ENCODE peak calls at places on chromosomes 13 and 19, in four cellular contexts. O is transverse colon; Z is activated CD8-positive, alpha-beta T cell treated with anti-CD3 and anti-CD28 coated beads for 36 hours; W is mucosa of descending colon. I is an unnamed sample.

GRCh38 chr19:15235796-15236195 is 3.5 kb upstream of the EPHX3 start:
- DNase-seq in O (no peak), Z (no peak), W (no peak), I (no peak)

GRCh38 chr13:43133792-43134191 is 110.4 kb downstream of the DNAJC15 start:
- DNase-seq in O (no peak), Z (no peak), W (no peak), I (no peak)

GRCh38 chr13:98275711-98276171 is 98.7 kb upstream of the RNF113B start:
- DNase-seq in O (no peak), Z (no peak), W (no peak), I (no peak)

GRCh38 chr19:5983367-5983955 is 5.5 kb upstream of the RANBP3 start:
- DNase-seq in O (no peak), Z (no peak), W (no peak), I (no peak)

GRCh38 chr13:66405908-66406802 is 824.0 kb downstream of the PCDH9 start:
- DNase-seq in O (no peak), Z (no peak), W (no peak), I (no peak)

GRCh38 chr19:6821639-6822310 is 49.3 kb downstream of the VAV1 start:
- DNase-seq in O (no peak), Z (no peak), W (no peak), I (no peak)

GRCh38 chr19:47626238-47626637 is 17.3 kb downstream of the BICRA start:
- DNase-seq in O (no peak), Z (no peak), W (no peak), I (no peak)

GRCh38 chr13:33642374-33643065 is 175.4 kb upstream of the RFC3 start:
- DNase-seq in O (peak), Z (no peak), W (peak), I (no peak)

GRCh38 chr13:109113427-109113826 is 484.0 kb downstream of the MYO16 start:
- DNase-seq in O (no peak), Z (no peak), W (no peak), I (no peak)

GRCh38 chr13:33454844-33455256 is 169.3 kb upstream of the STARD13 start:
- DNase-seq in O (no peak), Z (no peak), W (no peak), I (no peak)

GRCh38 chr19:18772620-18773587 is 18.2 kb downstream of the COMP start:
- DNase-seq in O (no peak), Z (no peak), W (no peak), I (no peak)

GRCh38 chr13:50127017-50127725 is 111.9 kb downstream of the KCNRG start:
- DNase-seq in O (peak), Z (peak), W (peak), I (peak)

GRCh38 chr13:40485611-40486517 is 180.6 kb downstream of the FOXO1 start:
- DNase-seq in O (no peak), Z (peak), W (peak), I (peak)

GRCh38 chr19:45455707-45456499 is 11.9 kb upstream of the FOSB start:
- DNase-seq in O (peak), Z (peak), W (peak), I (peak)

GRCh38 chr19:5563941-5564612 is 3.7 kb downstream of the TINCR start:
- DNase-seq in O (no peak), Z (no peak), W (no peak), I (no peak)

GRCh38 chr19:5032101-5032967 is 63.4 kb downstream of the KDM4B start:
- DNase-seq in O (no peak), Z (no peak), W (no peak), I (no peak)

GRCh38 chr19:16382775-16383543 is 58.3 kb downstream of the KLF2 start:
- DNase-seq in O (peak), Z (peak), W (peak), I (peak)

GRCh38 chr19:33826521-33826920 is 29.9 kb downstream of the KCTD15 start:
- DNase-seq in O (no peak), Z (no peak), W (no peak), I (no peak)

GRCh38 chr13:75312884-75313520 is 169.0 kb downstream of the TBC1D4 start:
- DNase-seq in O (no peak), Z (peak), W (no peak), I (no peak)

GRCh38 chr13:95505976-95506375 is 46.5 kb upstream of the CLDN10 start:
- DNase-seq in O (no peak), Z (no peak), W (no peak), I (no peak)

GRCh38 chr13:51734786-51735185 is 69.2 kb downstream of the DHRS12 start:
- DNase-seq in O (no peak), Z (no peak), W (no peak), I (no peak)

GRCh38 chr19:36797786-36798108 is 25.1 kb upstream of the ZNF850 start:
- DNase-seq in O (no peak), Z (no peak), W (no peak), I (peak)

GRCh38 chr13:47726394-47726793 is 274.7 kb downstream of the SUCLA2 start:
- DNase-seq in O (no peak), Z (no peak), W (no peak), I (no peak)

GRCh38 chr13:27976362-27977177 is 7.5 kb upstream of the CDX2 start:
- DNase-seq in O (no peak), Z (no peak), W (peak), I (peak)

GRCh38 chr13:26184791-26185250 is 37.3 kb downstream of the RNF6 start:
- DNase-seq in O (peak), Z (peak), W (peak), I (peak)

GRCh38 chr13:62887046-62887445 is 1471.4 kb upstream of the PCDH20 start:
- DNase-seq in O (no peak), Z (no peak), W (no peak), I (no peak)

GRCh38 chr13:93004919-93005318 is 221.7 kb upstream of the GPC6 start:
- DNase-seq in O (no peak), Z (no peak), W (no peak), I (no peak)

DNA sequence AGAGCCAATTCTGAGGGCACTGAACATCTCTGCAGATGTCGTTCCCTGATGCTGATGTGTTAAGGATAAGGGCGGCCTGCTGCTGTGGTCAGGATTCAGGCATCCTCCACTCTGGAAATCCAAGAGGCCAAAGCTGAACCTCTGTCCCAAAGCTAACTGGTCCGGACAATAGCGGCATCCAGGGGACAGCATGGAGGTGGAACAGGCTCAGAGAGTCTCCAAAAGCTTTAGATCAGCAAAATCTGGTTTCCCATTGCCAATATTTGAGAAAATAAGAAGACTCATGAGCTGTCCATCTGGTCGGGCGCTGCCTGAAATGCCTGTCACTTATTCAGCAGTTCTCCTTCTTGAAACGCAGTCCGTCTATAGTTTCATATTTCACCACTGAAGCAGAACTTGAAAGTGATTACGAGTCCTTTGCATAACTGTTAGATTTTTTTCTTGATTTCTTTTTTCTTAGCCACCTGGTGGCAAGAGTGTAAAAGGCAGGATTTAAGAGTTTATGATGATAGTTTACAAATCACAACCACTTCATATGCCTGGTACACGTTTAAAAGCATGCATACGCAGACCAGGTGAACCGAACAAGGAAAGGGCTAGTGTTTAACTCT is 45.9 kb downstream of the GGACT start:
- DNase-seq in O (no peak), Z (peak), W (no peak), I (peak)
- TF ChIP-seq CTCF in O (peak), Z (peak), W (no peak), I (peak)

DNA sequence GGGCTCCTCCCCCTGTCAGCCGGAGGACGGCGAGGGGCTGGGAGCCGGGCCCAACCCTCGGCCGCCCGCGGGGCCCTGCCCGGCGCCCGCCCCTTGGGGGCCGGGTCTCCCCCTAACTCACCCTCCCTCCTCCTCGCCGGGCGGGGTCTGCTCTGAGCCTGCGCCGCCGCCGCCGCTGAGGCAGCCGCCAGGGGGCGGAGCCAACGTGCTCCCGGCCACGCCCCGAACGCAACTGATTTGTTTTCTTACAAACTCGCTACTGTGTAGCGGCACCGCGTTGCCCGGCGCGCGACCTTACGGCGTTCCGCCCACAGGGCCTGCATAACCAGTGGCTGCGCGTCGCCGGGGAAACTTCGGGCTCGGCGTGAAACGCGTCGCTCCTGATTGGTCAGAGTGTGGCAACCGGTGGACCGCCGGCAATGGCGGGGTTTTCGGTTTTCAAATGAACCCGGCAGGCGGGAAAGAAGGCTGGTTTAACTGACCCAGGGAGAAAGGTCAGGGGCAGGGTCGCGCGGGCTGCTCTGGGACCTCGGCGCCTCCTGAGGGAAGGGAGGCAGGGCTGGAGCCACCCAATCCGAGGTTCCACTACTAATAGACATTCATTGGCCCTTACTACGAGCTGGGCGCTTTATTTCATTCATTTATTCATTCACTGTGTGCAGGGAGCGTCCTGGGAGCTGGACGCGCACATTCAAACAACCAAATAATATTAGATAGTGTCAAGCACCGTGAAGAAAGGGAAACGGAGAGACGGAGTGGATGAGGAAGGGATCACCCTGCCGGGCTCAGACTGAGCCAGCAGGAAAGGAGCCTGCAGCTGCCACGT is at the start of gene CDKN2D:
- DNase-seq in O (peak), Z (peak), W (peak), I (peak)
- TF ChIP-seq CTCF in O (peak), Z (no peak), W (peak), I (no peak)

GRCh38 chr19:48815870-48816501 is 5.2 kb upstream of the BCAT2 start:
- DNase-seq in O (no peak), Z (peak), W (no peak), I (peak)
- TF ChIP-seq CTCF in O (no peak), Z (no peak), W (no peak), I (no peak)

GRCh38 chr19:40584007-40584406 is 7.3 kb downstream of the SHKBP1 start:
- DNase-seq in O (no peak), Z (no peak), W (no peak), I (no peak)
- TF ChIP-seq CTCF in O (no peak), Z (peak), W (no peak), I (peak)

GRCh38 chr13:96544965-96545364 is 449.3 kb downstream of the OXGR1 start:
- DNase-seq in O (no peak), Z (no peak), W (no peak), I (no peak)

GRCh38 chr13:96540656-96541055 is 450.7 kb downstream of the HS6ST3 start:
- DNase-seq in O (no peak), Z (no peak), W (no peak), I (no peak)

GRCh38 chr13:96542986-96543385 is 451.3 kb downstream of the OXGR1 start:
- DNase-seq in O (no peak), Z (no peak), W (no peak), I (no peak)

GRCh38 chr13:96539791-96540190 is 449.9 kb downstream of the HS6ST3 start:
- DNase-seq in O (no peak), Z (no peak), W (no peak), I (no peak)
- TF ChIP-seq CTCF in O (no peak), Z (no peak), W (no peak), I (no peak)

GRCh38 chr19:38932425-38933179 is 1.9 kb downstream of the MRPS12 start:
- DNase-seq in O (no peak), Z (peak), W (peak), I (peak)
- TF ChIP-seq CTCF in O (no peak), Z (peak), W (no peak), I (peak)

DNA sequence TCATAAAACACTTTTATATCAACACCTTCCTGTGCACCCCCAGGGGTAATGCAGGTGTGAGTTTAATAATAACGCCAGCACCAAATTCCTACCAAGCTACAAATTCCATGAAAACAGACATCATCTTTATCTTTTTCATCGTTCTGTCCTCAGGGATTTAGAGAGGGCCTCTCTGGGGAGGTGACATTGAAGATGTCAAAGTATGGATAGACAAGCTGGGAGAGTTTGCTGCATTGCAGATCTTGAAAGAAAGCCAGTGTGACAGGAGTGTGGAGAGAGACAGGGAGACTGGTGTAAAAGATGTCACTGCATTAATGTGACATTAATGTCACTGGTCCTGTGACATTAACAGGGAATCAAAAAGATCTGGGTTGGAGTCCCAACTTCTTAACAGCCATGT is 10.1 kb downstream of the CACNG6 start:
- DNase-seq in O (no peak), Z (no peak), W (no peak), I (no peak)
- TF ChIP-seq CTCF in O (no peak), Z (no peak), W (no peak), I (no peak)

I was measured in GM13977.